ENCODE peak calls at places on chromosomes 6 and 20, in seven cellular contexts. P is body of pancreas, X is heart left ventricle, M is endothelial cell of umbilical vein, F is Peyer's patch, H is right lobe of liver, V is GM12892. Q is an unnamed sample.

GRCh38 chr20:431012-431904 is 23.2 kb downstream of the RBCK1 start:
- DNase-seq in P (peak), X (peak), M (peak), F (peak), H (no peak), V (no peak), Q (peak)

GRCh38 chr6:33297406-33297955 is 1.3 kb downstream of the RGL2 start:
- DNase-seq in P (peak), X (no peak), M (peak), F (peak), H (no peak), V (peak), Q (no peak)

GRCh38 chr6:30889921-30890645 is 5.8 kb downstream of the DDR1 start:
- DNase-seq in P (no peak), X (no peak), M (no peak), F (peak), H (no peak), V (no peak), Q (no peak)

GRCh38 chr6:57069920-57070331 is 20.1 kb upstream of the ZNF451 start:
- DNase-seq in P (no peak), X (no peak), M (no peak), F (no peak), H (no peak), V (no peak), Q (peak)

GRCh38 chr20:539848-540247 is 3.7 kb downstream of the CSNK2A1 start:
- DNase-seq in P (no peak), X (no peak), M (peak), F (peak), H (no peak), V (no peak), Q (no peak)

GRCh38 chr6:157430834-157431233 is 49.8 kb downstream of the ZDHHC14 start:
- DNase-seq in P (no peak), X (peak), M (no peak), F (no peak), H (no peak), V (no peak), Q (peak)

GRCh38 chr6:25138697-25139051 is 140.5 kb upstream of the CARMIL1 start:
- DNase-seq in P (no peak), X (no peak), M (peak), F (no peak), H (no peak), V (no peak), Q (peak)

GRCh38 chr6:73739097-73739496 is 43.1 kb downstream of the CD109 start:
- DNase-seq in P (no peak), X (no peak), M (peak), F (no peak), H (no peak), V (no peak), Q (peak)

GRCh38 chr6:5412017-5412416 is 150.7 kb downstream of the FARS2 start:
- DNase-seq in P (no peak), X (no peak), M (no peak), F (no peak), H (no peak), V (no peak), Q (no peak)

GRCh38 chr6:89494131-89494793 is 61.3 kb downstream of the ANKRD6 start:
- DNase-seq in P (no peak), X (no peak), M (no peak), F (no peak), H (no peak), V (no peak), Q (peak)

GRCh38 chr20:39358052-39358451 is 395.9 kb downstream of the DHX35 start:
- DNase-seq in P (no peak), X (no peak), M (no peak), F (peak), H (no peak), V (no peak), Q (no peak)

GRCh38 chr6:131733376-131734016 is 22.7 kb upstream of the CTAGE9 start:
- DNase-seq in P (no peak), X (peak), M (peak), F (no peak), H (no peak), V (no peak), Q (no peak)

GRCh38 chr20:50279988-50280850 is 89.6 kb downstream of the CEBPB start:
- DNase-seq in P (no peak), X (no peak), M (no peak), F (no peak), H (no peak), V (no peak), Q (no peak)
- TF ChIP-seq POLR2A in P (no peak), X (no peak), M (no peak), F (no peak), H (no peak), V (no peak), Q (no peak)

GRCh38 chr6:41200901-41201783 is at the start of gene TREML2:
- DNase-seq in P (no peak), X (no peak), M (no peak), F (peak), H (no peak), V (no peak), Q (peak)
- TF ChIP-seq POLR2A in P (no peak), X (no peak), M (no peak), F (no peak), H (no peak), V (no peak), Q (peak)

GRCh38 chr20:44735816-44736169 is 9.9 kb upstream of the KCNK15 start:
- DNase-seq in P (no peak), X (no peak), M (no peak), F (no peak), H (no peak), V (no peak), Q (no peak)

GRCh38 chr20:44739952-44740351 is 5.7 kb upstream of the KCNK15 start:
- DNase-seq in P (no peak), X (no peak), M (no peak), F (no peak), H (no peak), V (no peak), Q (no peak)

GRCh38 chr20:44737116-44737515 is 8.5 kb upstream of the KCNK15 start:
- DNase-seq in P (no peak), X (no peak), M (no peak), F (no peak), H (no peak), V (no peak), Q (no peak)

GRCh38 chr20:44736170-44737021 is 9.3 kb upstream of the KCNK15 start:
- DNase-seq in P (peak), X (peak), M (peak), F (peak), H (peak), V (no peak), Q (peak)

DNA sequence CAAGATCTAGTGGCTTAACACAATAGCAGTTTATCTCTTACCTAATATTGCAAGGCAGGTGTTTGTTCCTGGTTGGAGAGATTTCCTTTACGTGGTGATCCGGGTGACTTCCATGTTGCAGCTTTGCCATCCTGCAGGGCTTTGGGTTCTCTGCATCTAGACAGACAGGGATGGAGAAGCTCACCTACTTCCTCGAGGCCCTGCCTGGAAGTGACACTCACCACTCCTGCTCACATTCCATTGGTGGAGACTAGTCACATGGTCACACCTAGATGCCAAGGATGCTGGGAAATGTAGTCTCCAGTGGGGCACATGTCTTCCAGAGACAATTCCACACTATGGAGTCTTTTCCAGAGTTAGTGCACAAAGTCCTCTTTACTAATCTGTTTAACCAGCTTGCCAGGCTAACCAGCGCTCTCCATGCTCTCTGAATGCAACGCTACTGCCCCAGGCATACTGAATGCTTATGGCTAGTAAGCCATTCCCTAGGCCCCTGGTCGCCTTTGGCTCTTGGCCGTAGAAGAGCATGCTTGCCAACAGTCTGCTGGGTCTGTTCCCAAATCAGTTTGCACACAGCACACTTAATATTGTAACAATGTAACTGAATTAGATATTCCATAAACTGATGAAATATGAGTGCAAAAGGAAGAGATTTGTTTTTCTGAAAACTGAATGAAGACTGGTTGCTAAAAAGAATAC is 6.7 kb upstream of the KCNK15 start:
- DNase-seq in P (peak), X (peak), M (peak), F (peak), H (peak), V (peak), Q (peak)
- TF ChIP-seq POLR2A in P (no peak), X (no peak), M (no peak), F (no peak), H (no peak), V (no peak), Q (no peak)

GRCh38 chr20:57396638-57397003 is 5.4 kb downstream of the RBM38 start:
- DNase-seq in P (no peak), X (peak), M (no peak), F (no peak), H (no peak), V (no peak), Q (no peak)

GRCh38 chr20:57397693-57398108 is 6.5 kb downstream of the RBM38 start:
- DNase-seq in P (no peak), X (peak), M (no peak), F (peak), H (no peak), V (no peak), Q (no peak)

GRCh38 chr20:57397004-57397692 is 6.0 kb downstream of the RBM38 start:
- DNase-seq in P (no peak), X (peak), M (no peak), F (no peak), H (no peak), V (no peak), Q (no peak)

GRCh38 chr20:57395111-57395959 is 4.1 kb downstream of the RBM38 start:
- DNase-seq in P (peak), X (peak), M (peak), F (peak), H (no peak), V (no peak), Q (no peak)

GRCh38 chr20:57396212-57396611 is 5.0 kb downstream of the RBM38 start:
- DNase-seq in P (no peak), X (peak), M (no peak), F (peak), H (no peak), V (no peak), Q (no peak)
- TF ChIP-seq POLR2A in P (no peak), X (no peak), M (no peak), F (no peak), H (no peak), V (peak), Q (no peak)

GRCh38 chr20:33811763-33812672 is 870 bp downstream of the CHMP4B start:
- DNase-seq in P (peak), X (peak), M (peak), F (peak), H (peak), V (no peak), Q (peak)

GRCh38 chr20:33808388-33808787 is 2.8 kb upstream of the CHMP4B start:
- DNase-seq in P (no peak), X (no peak), M (no peak), F (no peak), H (no peak), V (no peak), Q (no peak)

GRCh38 chr20:33812673-33813462 is 1.7 kb downstream of the CHMP4B start:
- DNase-seq in P (peak), X (no peak), M (peak), F (peak), H (no peak), V (no peak), Q (peak)

GRCh38 chr20:33814238-33814712 is 3.1 kb downstream of the CHMP4B start:
- DNase-seq in P (no peak), X (no peak), M (peak), F (peak), H (no peak), V (no peak), Q (peak)

GRCh38 chr20:33810885-33811762 is at the start of gene CHMP4B:
- DNase-seq in P (peak), X (peak), M (peak), F (peak), H (peak), V (peak), Q (peak)
- TF ChIP-seq POLR2A in P (peak), X (no peak), M (peak), F (peak), H (peak), V (peak), Q (peak)

GRCh38 chr6:111482959-111483735 is at the start of gene REV3L:
- DNase-seq in P (peak), X (peak), M (peak), F (peak), H (peak), V (peak), Q (peak)
- TF ChIP-seq POLR2A in P (peak), X (no peak), M (peak), F (peak), H (peak), V (peak), Q (no peak)

DNA sequence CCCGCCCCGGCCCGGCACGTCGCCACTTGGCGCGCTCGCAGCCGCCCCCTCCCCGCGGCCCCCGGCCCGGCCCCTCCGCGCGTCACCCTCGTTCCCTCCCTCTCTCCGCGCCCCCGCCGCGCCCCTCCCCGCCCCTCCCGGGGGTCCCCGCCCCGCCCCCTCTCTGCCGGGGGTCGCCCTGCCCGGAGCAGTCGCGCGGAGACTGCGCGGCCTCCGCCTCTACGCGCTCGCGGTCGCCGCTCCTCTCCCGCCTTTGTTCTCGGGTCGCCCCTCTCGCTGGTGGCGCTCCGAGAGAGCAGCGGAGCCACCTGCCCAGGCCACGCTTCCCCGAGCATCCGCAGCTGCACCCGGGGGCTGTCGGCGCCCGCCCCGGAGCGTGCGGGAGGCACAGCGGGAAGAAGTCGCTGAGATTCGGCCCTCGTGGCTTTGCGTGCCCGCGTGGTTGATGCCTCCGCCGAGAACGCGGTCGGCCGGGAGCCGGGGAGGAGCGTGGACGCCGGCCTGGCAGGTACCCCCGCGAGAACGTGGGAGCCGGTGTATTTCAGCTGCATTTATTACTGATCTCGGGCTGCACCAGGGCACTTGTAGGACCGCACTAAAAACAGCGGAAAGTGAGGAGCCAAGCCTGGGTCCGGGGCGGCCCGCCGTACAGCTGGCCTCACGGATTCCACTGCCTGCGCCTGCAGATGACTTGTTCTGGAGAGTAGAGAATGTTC is 412 bp upstream of the PHF10 start:
- DNase-seq in P (peak), X (peak), M (no peak), F (peak), H (peak), V (peak), Q (peak)
- TF ChIP-seq POLR2A in P (peak), X (no peak), M (no peak), F (peak), H (peak), V (peak), Q (no peak)

DNA sequence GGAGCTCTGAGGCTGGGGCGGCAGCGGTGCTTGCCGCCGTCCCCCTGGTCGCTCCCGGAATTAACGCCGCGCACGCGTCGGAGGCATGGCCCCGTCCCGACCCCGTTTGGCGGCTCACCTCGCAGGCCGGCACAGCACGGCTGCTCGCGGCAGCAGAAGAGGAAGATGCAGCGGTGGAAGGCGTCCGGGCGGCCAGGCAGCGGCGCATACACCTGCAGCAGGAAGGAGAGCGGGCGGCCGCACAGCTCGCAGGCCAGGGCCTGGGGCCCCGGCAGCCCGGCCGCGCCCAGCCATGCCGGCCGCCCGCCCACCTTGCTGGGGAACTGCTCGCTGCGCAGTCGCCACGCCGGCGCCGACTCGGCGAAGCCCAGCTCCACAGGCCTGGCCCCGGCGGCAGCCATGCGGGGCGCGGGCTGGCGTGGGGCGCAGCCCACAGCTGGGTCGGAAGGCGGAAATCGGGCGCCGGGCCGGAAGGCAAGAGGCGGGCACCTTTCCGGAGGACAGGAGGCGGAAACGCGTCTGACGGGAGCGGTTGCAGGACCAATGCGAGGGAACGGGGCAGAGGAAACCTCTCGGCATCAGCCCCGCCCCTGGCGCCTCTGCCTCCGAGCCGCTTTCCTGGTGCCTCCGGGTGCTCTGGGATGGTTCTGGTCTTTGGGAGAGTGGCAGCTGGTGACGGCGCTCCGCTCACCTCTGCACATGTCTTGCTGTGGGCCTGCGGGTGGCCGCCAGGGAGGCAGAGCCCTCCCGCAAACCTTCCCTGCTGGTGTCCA is at the start of gene PDCD2:
- DNase-seq in P (peak), X (peak), M (peak), F (peak), H (peak), V (peak), Q (peak)
- TF ChIP-seq POLR2A in P (peak), X (no peak), M (peak), F (peak), H (peak), V (peak), Q (peak)